ENCODE peak calls at places on chromosomes 7 and 10, in five cellular contexts. H is astrocyte, P is HCT116, M is keratinocyte, K is mammary epithelial cell. T is an unnamed sample.

GRCh38 chr10:91887075-91887899 is 22.0 kb downstream of the FGFBP3 start:
- DNase-seq in H (peak), P (no peak), M (no peak), K (no peak), T (peak)

GRCh38 chr10:2658780-2659179 is 408.6 kb upstream of the PFKP start:
- DNase-seq in H (no peak), P (no peak), M (no peak), K (no peak), T (no peak)

GRCh38 chr10:25666276-25666675 is 267.8 kb upstream of the MYO3A start:
- DNase-seq in H (peak), P (no peak), M (no peak), K (no peak), T (peak)

GRCh38 chr10:84632866-84633265 is 304.5 kb downstream of the CCSER2 start:
- DNase-seq in H (no peak), P (peak), M (no peak), K (peak), T (peak)

GRCh38 chr10:26336979-26337378 is 101.2 kb upstream of the APBB1IP start:
- DNase-seq in H (no peak), P (no peak), M (no peak), K (no peak), T (no peak)

GRCh38 chr10:99535764-99536399 is 3.1 kb downstream of the NKX2-3 start:
- DNase-seq in H (no peak), P (no peak), M (no peak), K (no peak), T (no peak)

GRCh38 chr10:37488792-37489657 is 363.6 kb downstream of the ANKRD30A start:
- DNase-seq in H (no peak), P (no peak), M (no peak), K (peak), T (no peak)

GRCh38 chr10:74067373-74068370 is 69.8 kb downstream of the VCL start:
- DNase-seq in H (peak), P (no peak), M (no peak), K (no peak), T (no peak)

GRCh38 chr7:55052726-55053431 is 34.1 kb downstream of the EGFR start:
- DNase-seq in H (peak), P (no peak), M (no peak), K (no peak), T (no peak)

GRCh38 chr7:114530074-114530611 is 115.5 kb downstream of the FOXP2 start:
- DNase-seq in H (peak), P (no peak), M (no peak), K (no peak), T (peak)

GRCh38 chr7:28685660-28686417 is 272.3 kb downstream of the TRIL start:
- DNase-seq in H (peak), P (peak), M (peak), K (peak), T (peak)

GRCh38 chr10:61119573-61119972 is 175.6 kb upstream of the RHOBTB1 start:
- DNase-seq in H (no peak), P (no peak), M (no peak), K (no peak), T (no peak)

GRCh38 chr10:61125560-61126250 is 181.7 kb upstream of the RHOBTB1 start:
- DNase-seq in H (no peak), P (no peak), M (no peak), K (no peak), T (no peak)

GRCh38 chr10:61115874-61116273 is 171.9 kb upstream of the RHOBTB1 start:
- DNase-seq in H (no peak), P (no peak), M (no peak), K (no peak), T (no peak)

GRCh38 chr10:61124748-61125147 is 180.8 kb upstream of the RHOBTB1 start:
- DNase-seq in H (no peak), P (no peak), M (no peak), K (no peak), T (no peak)

GRCh38 chr10:61120805-61121204 is 176.8 kb upstream of the RHOBTB1 start:
- DNase-seq in H (no peak), P (no peak), M (no peak), K (no peak), T (no peak)
- H2AFZ ChIP-seq in H (no peak), P (no peak), M (no peak), K (no peak), T (no peak)

GRCh38 chr10:125116041-125116649 is 44.2 kb downstream of the CTBP2 start:
- DNase-seq in H (no peak), P (no peak), M (no peak), K (no peak), T (no peak)
- H3K27ac ChIP-seq in H (no peak), P (no peak), M (no peak), K (no peak), T (no peak)

GRCh38 chr7:87627634-87627994 is 584 bp upstream of the RUNDC3B start:
- DNase-seq in H (no peak), P (no peak), M (no peak), K (no peak), T (no peak)
- H2AFZ ChIP-seq in H (peak), P (peak), M (peak), K (peak), T (peak)

GRCh38 chr10:104324931-104325330 is 13.3 kb downstream of the ITPRIP start:
- DNase-seq in H (no peak), P (no peak), M (no peak), K (no peak), T (no peak)
- H3K27ac ChIP-seq in H (no peak), P (no peak), M (no peak), K (no peak), T (no peak)

DNA sequence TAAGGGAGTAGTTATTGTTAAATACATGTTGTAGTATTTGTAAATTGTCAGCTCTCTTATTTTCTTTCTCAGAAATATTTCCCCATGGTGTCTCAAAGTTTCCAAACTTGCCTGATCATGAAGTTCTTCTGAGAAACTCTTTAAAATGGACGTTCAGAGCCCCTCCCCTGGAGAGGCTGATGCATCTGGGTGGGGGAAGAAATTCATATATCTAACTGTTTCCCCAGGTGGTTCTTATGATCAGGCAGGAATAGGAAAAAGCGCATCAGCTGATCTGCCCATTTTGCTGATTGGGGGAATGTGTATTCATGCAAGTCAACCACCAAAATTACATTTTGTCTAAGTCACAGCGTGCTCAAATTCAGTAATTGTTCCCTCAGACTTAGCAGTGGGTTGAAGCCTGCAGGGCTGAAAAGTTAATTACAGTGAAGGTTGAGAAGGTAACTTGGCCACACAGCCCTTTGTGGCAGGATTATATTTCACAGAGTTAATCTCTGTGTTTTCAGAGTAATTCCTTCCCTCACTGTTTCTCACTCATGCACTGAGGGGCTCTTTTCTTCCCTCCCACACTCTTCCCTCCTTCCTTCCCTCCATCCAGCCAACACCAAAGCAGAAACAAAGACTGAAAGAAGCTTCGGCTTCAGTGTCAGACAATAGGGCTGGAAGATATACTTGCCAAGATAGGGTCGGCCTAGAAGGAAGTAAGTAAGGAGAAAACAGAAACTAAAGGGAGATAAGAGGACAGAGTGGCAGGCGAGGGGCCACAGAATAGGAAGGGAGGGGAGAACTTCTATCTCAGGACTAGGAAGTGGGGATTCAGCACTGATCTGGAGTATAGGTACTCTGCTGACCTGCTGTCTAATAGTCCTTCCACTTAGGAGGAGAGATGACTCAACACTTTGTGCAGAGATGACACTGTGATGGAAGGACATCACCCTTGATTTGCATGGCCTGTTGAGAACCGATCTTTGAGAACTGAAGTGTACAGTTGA is 50.5 kb upstream of the STARD3NL start:
- DNase-seq in H (no peak), P (no peak), M (no peak), K (no peak), T (no peak)
- H2AFZ ChIP-seq in H (no peak), P (no peak), M (no peak), K (no peak), T (no peak)

GRCh38 chr10:30459283-30459682 is 25.3 kb downstream of the MAP3K8 start:
- DNase-seq in H (no peak), P (no peak), M (no peak), K (no peak), T (peak)

GRCh38 chr10:30456262-30456661 is 22.3 kb downstream of the MAP3K8 start:
- DNase-seq in H (no peak), P (no peak), M (no peak), K (no peak), T (no peak)

GRCh38 chr10:30455816-30456215 is 21.8 kb downstream of the MAP3K8 start:
- DNase-seq in H (no peak), P (no peak), M (no peak), K (no peak), T (no peak)

GRCh38 chr10:30454744-30455498 is 20.9 kb downstream of the MAP3K8 start:
- DNase-seq in H (peak), P (no peak), M (no peak), K (no peak), T (peak)

DNA sequence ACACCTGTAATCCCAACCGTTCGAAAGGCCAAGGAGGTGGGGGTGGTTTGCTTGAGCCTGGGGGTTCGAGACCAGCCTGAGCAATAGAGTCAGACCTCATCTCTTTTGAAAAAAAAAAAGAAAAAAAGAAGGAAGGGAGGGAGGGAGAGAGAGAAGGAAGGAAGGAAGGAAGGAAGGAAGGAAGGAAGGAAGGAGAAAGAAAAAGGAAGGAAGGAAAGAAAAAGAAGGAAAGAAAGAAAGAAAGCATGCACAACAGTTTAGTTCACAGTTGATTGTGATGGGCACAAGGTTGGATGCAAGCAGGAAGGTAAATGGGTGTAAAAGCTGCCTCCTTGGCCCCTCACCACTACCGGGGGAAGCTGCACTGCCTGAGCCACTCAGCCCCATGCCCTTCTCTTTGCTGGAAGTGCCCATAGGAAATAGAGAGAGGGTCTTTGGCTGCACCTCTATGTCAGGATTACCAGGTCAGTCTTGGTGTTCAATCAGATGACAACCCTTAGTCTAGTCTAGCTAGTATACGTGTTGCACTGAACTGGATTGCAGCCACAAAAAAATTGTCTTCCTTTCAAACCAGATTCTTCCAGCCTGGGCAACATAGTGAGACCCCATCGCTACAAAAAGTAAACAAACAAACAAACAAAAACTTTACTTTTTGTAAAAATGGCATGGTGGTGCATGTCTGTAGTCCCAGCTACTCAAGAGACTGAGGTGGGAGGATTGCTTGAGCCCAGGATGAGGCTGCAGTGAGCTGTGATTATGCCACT is 20.0 kb downstream of the MAP3K8 start:
- DNase-seq in H (no peak), P (no peak), M (no peak), K (no peak), T (no peak)
- H3K27ac ChIP-seq in H (peak), P (no peak), M (no peak), K (no peak), T (peak)

GRCh38 chr7:137337902-137338301 is 5.6 kb downstream of the PTN start:
- DNase-seq in H (no peak), P (no peak), M (no peak), K (no peak), T (no peak)

GRCh38 chr7:137331378-137331777 is 12.2 kb downstream of the PTN start:
- DNase-seq in H (peak), P (no peak), M (no peak), K (no peak), T (no peak)

GRCh38 chr7:137335814-137336213 is 7.7 kb downstream of the PTN start:
- DNase-seq in H (peak), P (no peak), M (no peak), K (peak), T (no peak)
- H2AFZ ChIP-seq in H (no peak), P (no peak), M (no peak), K (peak), T (no peak)

DNA sequence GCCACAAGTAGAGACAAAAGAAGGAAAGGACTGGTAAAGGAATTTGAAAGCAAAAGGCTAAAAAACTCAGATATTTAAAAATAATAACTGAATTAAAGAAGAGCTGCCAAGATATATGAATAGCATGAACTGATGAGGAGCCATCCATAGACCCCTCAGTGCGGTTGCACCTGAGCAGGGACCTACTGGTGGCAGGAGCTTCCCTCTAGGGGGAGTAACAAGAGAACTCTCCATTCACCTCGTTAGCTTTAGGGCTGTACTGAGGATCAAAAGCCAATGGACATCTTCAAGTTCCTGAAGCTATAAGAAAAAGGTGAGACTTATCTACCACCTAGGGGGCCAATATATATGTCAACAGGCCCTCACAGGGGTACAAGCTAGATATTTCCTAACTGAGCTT is 27.8 kb upstream of the DOCK1 start:
- DNase-seq in H (no peak), P (no peak), M (no peak), K (no peak), T (no peak)
- H3K27ac ChIP-seq in H (no peak), P (no peak), M (no peak), K (no peak), T (no peak)

T was measured in hepatocyte.